ENCODE peak calls at places on chromosome 1, in five cellular contexts. V is germinal center; S is ovary; R is fibroblast of the aortic adventitia; A is stimulated activated naive CD8-positive, alpha-beta T cell treated with anti-CD3 and anti-CD28 coated beads, Interleukin-15, Interleukin-2, amounts not matched to agents 100 U/mL and 50 U/mL, for 24 hours. I is an unnamed sample.

GRCh38 chr1:29762635-29763034 is 526.3 kb downstream of the PTPRU start:
- DNase-seq in V (no peak), S (no peak), R (no peak), A (no peak), I (no peak)

GRCh38 chr1:33370286-33370685 is 49.4 kb upstream of the A3GALT2 start:
- DNase-seq in V (no peak), S (no peak), R (peak), A (no peak), I (no peak)

GRCh38 chr1:114219247-114219872 is 65.7 kb upstream of the SYT6 start:
- DNase-seq in V (no peak), S (no peak), R (peak), A (no peak), I (no peak)

GRCh38 chr1:246372502-246372901 is 134.6 kb downstream of the SMYD3 start:
- DNase-seq in V (no peak), S (peak), R (no peak), A (no peak), I (no peak)

GRCh38 chr1:109500886-109501285 is 7.0 kb downstream of the CYB561D1 start:
- DNase-seq in V (no peak), S (peak), R (peak), A (no peak), I (no peak)

GRCh38 chr1:9165396-9165795 is 36.5 kb upstream of the GPR157 start:
- DNase-seq in V (no peak), S (no peak), R (no peak), A (no peak), I (no peak)

GRCh38 chr1:41241748-41242644 is at the start of gene SCMH1:
- DNase-seq in V (peak), S (peak), R (peak), A (peak), I (peak)

GRCh38 chr1:98323906-98324358 is 337.6 kb upstream of the SNX7 start:
- DNase-seq in V (no peak), S (no peak), R (peak), A (peak), I (peak)

GRCh38 chr1:229109320-229109761 is 161.6 kb upstream of the RAB4A start:
- DNase-seq in V (no peak), S (no peak), R (peak), A (no peak), I (no peak)

GRCh38 chr1:222921951-222922350 is 107.1 kb downstream of the DISP1 start:
- DNase-seq in V (no peak), S (peak), R (no peak), A (no peak), I (no peak)

GRCh38 chr1:40760984-40761383 is 22.6 kb upstream of the KCNQ4 start:
- DNase-seq in V (no peak), S (no peak), R (peak), A (no peak), I (no peak)

GRCh38 chr1:41357451-41358151 is 3.6 kb upstream of the FOXO6 start:
- DNase-seq in V (no peak), S (peak), R (peak), A (no peak), I (no peak)

GRCh38 chr1:219062161-219062560 is 111.5 kb upstream of the LYPLAL1 start:
- DNase-seq in V (no peak), S (no peak), R (peak), A (no peak), I (no peak)

GRCh38 chr1:232084584-232085223 is 458.1 kb downstream of the DISC1 start:
- DNase-seq in V (no peak), S (no peak), R (peak), A (no peak), I (no peak)

GRCh38 chr1:36324322-36324802 is 917 bp upstream of the EVA1B start:
- DNase-seq in V (no peak), S (no peak), R (no peak), A (no peak), I (no peak)

GRCh38 chr1:244801246-244801645 is 34.2 kb upstream of the COX20 start:
- DNase-seq in V (peak), S (no peak), R (peak), A (peak), I (peak)

GRCh38 chr1:178093958-178094751 is at the start of gene RASAL2:
- DNase-seq in V (peak), S (peak), R (peak), A (peak), I (no peak)

GRCh38 chr1:178262101-178262500 is 168.2 kb downstream of the RASAL2 start:
- DNase-seq in V (no peak), S (no peak), R (peak), A (no peak), I (no peak)

GRCh38 chr1:207316622-207317510 is 4.6 kb upstream of the CD55 start:
- DNase-seq in V (no peak), S (peak), R (peak), A (no peak), I (no peak)

GRCh38 chr1:101237229-101237837 is 514 bp downstream of the S1PR1 start:
- DNase-seq in V (no peak), S (no peak), R (peak), A (no peak), I (peak)

GRCh38 chr1:27600500-27601175 is 3.3 kb downstream of the AHDC1 start:
- DNase-seq in V (no peak), S (no peak), R (no peak), A (no peak), I (no peak)

GRCh38 chr1:183635112-183635605 is 424 bp downstream of the ARPC5 start:
- DNase-seq in V (peak), S (peak), R (no peak), A (peak), I (no peak)

GRCh38 chr1:67174716-67175284 is 8.5 kb downstream of the IL23R start:
- DNase-seq in V (no peak), S (no peak), R (no peak), A (no peak), I (no peak)

GRCh38 chr1:104702731-104703130 is 953.0 kb downstream of the AMY1C start:
- DNase-seq in V (no peak), S (no peak), R (no peak), A (no peak), I (no peak)

GRCh38 chr1:13628218-13628617 is 44.6 kb downstream of the PDPN start:
- DNase-seq in V (no peak), S (no peak), R (no peak), A (no peak), I (no peak)

GRCh38 chr1:232635279-232635678 is 5.3 kb upstream of the SIPA1L2 start:
- DNase-seq in V (no peak), S (no peak), R (no peak), A (no peak), I (no peak)

GRCh38 chr1:59266927-59267293 is 30.0 kb upstream of the FGGY start:
- DNase-seq in V (no peak), S (no peak), R (no peak), A (no peak), I (no peak)

GRCh38 chr1:30407862-30408580 is 315.4 kb downstream of the MATN1 start:
- DNase-seq in V (no peak), S (peak), R (peak), A (no peak), I (no peak)

GRCh38 chr1:92832537-92833160 is 809 bp downstream of the RPL5 start:
- DNase-seq in V (peak), S (no peak), R (peak), A (no peak), I (no peak)

GRCh38 chr1:229819091-229819490 is 193.0 kb downstream of the URB2 start:
- DNase-seq in V (no peak), S (no peak), R (no peak), A (no peak), I (no peak)

GRCh38 chr1:3917761-3918160 is 17.7 kb upstream of the C1orf174 start:
- DNase-seq in V (no peak), S (no peak), R (no peak), A (no peak), I (no peak)

GRCh38 chr1:164914208-164914607 is 355.2 kb downstream of the PBX1 start:
- DNase-seq in V (no peak), S (no peak), R (peak), A (no peak), I (no peak)

GRCh38 chr1:111743679-111744101 is 4.5 kb upstream of the INKA2 start:
- DNase-seq in V (no peak), S (no peak), R (peak), A (no peak), I (no peak)

GRCh38 chr1:204664251-204664650 is 21.3 kb downstream of the LRRN2 start:
- DNase-seq in V (no peak), S (no peak), R (no peak), A (no peak), I (no peak)

GRCh38 chr1:172135923-172136610 is 284.4 kb upstream of the C1orf105 start:
- DNase-seq in V (no peak), S (no peak), R (peak), A (no peak), I (no peak)

GRCh38 chr1:38235705-38236104 is 189.1 kb upstream of the POU3F1 start:
- DNase-seq in V (no peak), S (no peak), R (peak), A (no peak), I (no peak)

GRCh38 chr1:52842643-52843310 is at the start of gene ZYG11A:
- DNase-seq in V (peak), S (peak), R (peak), A (peak), I (peak)